ENCODE peak calls at places on chromosomes 12 and 14, in seven cellular contexts. D is fibroblast of mammary gland, N is A549, V is heart left ventricle, B is choroid plexus epithelial cell, P is aorta, T is colonic mucosa. L is an unnamed sample.

GRCh38 chr12:51371295-51371953 is 19.8 kb downstream of the GALNT6 start:
- DNase-seq in N (peak), D (peak), V (peak), P (peak), B (peak), T (no peak), L (peak)

GRCh38 chr12:1911598-1912575 is 6.6 kb downstream of the CACNA2D4 start:
- DNase-seq in B (no peak), P (no peak), D (no peak), V (no peak), N (no peak), T (peak), L (peak)

GRCh38 chr14:23117371-23118020 is 1.6 kb downstream of the CEBPE start:
- DNase-seq in B (no peak), D (no peak), V (no peak), T (no peak), N (no peak), P (no peak), L (no peak)

GRCh38 chr14:39182770-39183684 is 8.0 kb downstream of the PNN start:
- DNase-seq in N (no peak), D (no peak), V (no peak), T (no peak), P (no peak), B (no peak), L (no peak)

GRCh38 chr12:64390275-64390851 is at the start of gene C12orf56:
- DNase-seq in V (no peak), B (peak), D (peak), T (peak), N (peak), P (no peak), L (no peak)

GRCh38 chr14:77889971-77890442 is 90.1 kb downstream of the ADCK1 start:
- DNase-seq in P (no peak), D (peak), V (no peak), N (no peak), T (no peak), B (peak), L (no peak)

GRCh38 chr14:32932921-32933622 is 5.6 kb upstream of the NPAS3 start:
- DNase-seq in T (no peak), P (peak), V (no peak), D (no peak), N (no peak), B (no peak), L (no peak)

GRCh38 chr14:76924363-76925151 is 98.3 kb downstream of the LRRC74A start:
- DNase-seq in B (peak), N (no peak), D (no peak), V (no peak), P (no peak), T (no peak), L (no peak)

GRCh38 chr12:39986674-39987073 is 119.2 kb downstream of the SLC2A13 start:
- DNase-seq in N (no peak), T (no peak), V (no peak), B (no peak), P (no peak), D (no peak), L (no peak)

GRCh38 chr12:80053048-80053790 is 46.1 kb upstream of the OTOGL start:
- DNase-seq in T (peak), P (peak), B (peak), N (no peak), V (peak), D (peak), L (peak)

GRCh38 chr14:88168498-88169165 is 154.4 kb downstream of the KCNK10 start:
- DNase-seq in P (no peak), T (peak), V (no peak), B (peak), D (peak), N (peak), L (peak)

GRCh38 chr12:56565510-56566101 is 44.0 kb downstream of the RBMS2 start:
- DNase-seq in N (peak), D (peak), B (peak), V (peak), P (peak), T (peak), L (peak)

GRCh38 chr14:25001096-25001982 is 48.6 kb downstream of the STXBP6 start:
- DNase-seq in N (no peak), V (no peak), P (no peak), T (no peak), D (peak), B (no peak), L (no peak)

GRCh38 chr12:62722971-62723680 is 211.8 kb downstream of the PPM1H start:
- DNase-seq in N (no peak), D (peak), P (no peak), B (no peak), T (no peak), V (no peak), L (no peak)

GRCh38 chr14:76981670-76982069 is 46.8 kb downstream of the IRF2BPL start:
- DNase-seq in B (no peak), V (no peak), D (no peak), T (no peak), P (no peak), N (no peak), L (no peak)

GRCh38 chr12:18549598-18549997 is 188.2 kb downstream of the PLCZ1 start:
- DNase-seq in P (no peak), B (no peak), V (no peak), N (no peak), T (no peak), D (no peak), L (no peak)

GRCh38 chr12:93689076-93689834 is 12.1 kb downstream of the CRADD start:
- DNase-seq in B (no peak), T (peak), V (no peak), D (no peak), N (no peak), P (no peak), L (no peak)

GRCh38 chr12:85617307-85618091 is 218.7 kb downstream of the RASSF9 start:
- DNase-seq in P (no peak), T (no peak), D (no peak), B (no peak), V (no peak), N (no peak), L (no peak)
- H3K4me3 ChIP-seq in P (no peak), T (no peak), D (no peak), B (no peak), V (no peak), N (no peak), L (no peak)

GRCh38 chr12:108484845-108485244 is 30.2 kb upstream of the FICD start:
- DNase-seq in T (no peak), P (no peak), V (no peak), B (no peak), D (no peak), N (no peak), L (no peak)

GRCh38 chr12:108483213-108483920 is 31.7 kb upstream of the FICD start:
- DNase-seq in B (peak), T (no peak), D (no peak), N (no peak), P (no peak), V (no peak), L (no peak)

GRCh38 chr12:108479364-108480070 is 35.6 kb upstream of the FICD start:
- DNase-seq in D (no peak), N (no peak), P (no peak), V (no peak), B (no peak), T (no peak), L (no peak)

GRCh38 chr12:108484431-108484830 is 30.6 kb upstream of the FICD start:
- DNase-seq in B (peak), D (peak), N (no peak), P (no peak), T (no peak), V (no peak), L (no peak)

DNA sequence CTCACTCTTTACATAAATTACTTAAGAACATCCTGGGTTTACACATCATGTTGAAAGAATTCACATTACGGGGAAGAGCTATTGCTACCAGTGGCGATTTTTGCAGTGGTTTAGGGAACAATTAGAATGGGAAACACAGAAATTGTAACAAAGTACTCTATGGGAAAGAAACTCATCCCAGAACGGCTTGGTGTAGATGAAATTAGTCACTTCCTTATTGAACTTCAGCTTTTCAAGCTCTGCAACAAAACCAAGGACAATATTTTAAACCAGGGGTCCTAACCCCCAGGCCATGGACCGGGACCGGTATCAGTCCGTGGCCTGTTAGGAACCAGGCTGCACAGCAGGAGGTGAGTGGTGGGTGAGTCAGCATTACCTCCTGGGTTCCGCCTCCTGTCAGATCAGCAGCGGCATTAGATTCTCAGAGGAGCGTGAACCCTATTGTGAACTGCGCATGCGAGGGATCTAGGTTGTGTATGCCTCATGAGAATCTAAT is 32.3 kb upstream of the FICD start:
- DNase-seq in B (peak), P (no peak), N (no peak), D (peak), T (no peak), V (no peak), L (no peak)
- H3K4me3 ChIP-seq in B (no peak), P (no peak), N (no peak), D (no peak), T (no peak), V (no peak), L (no peak)

GRCh38 chr14:34086358-34086757 is 135.5 kb upstream of the EGLN3 start:
- DNase-seq in B (no peak), N (no peak), D (no peak), V (no peak), P (no peak), T (no peak), L (no peak)

GRCh38 chr14:34090451-34090850 is 139.6 kb upstream of the EGLN3 start:
- DNase-seq in N (no peak), D (no peak), V (no peak), P (no peak), B (no peak), T (no peak), L (no peak)

GRCh38 chr14:34088918-34089317 is 138.0 kb upstream of the EGLN3 start:
- DNase-seq in N (no peak), P (no peak), D (no peak), V (no peak), T (no peak), B (no peak), L (no peak)

GRCh38 chr14:34085695-34086094 is 134.8 kb upstream of the EGLN3 start:
- DNase-seq in P (no peak), V (no peak), B (no peak), N (no peak), T (no peak), D (no peak), L (no peak)

GRCh38 chr14:34087556-34087955 is 136.7 kb upstream of the EGLN3 start:
- DNase-seq in T (no peak), D (no peak), V (no peak), B (no peak), N (no peak), P (no peak), L (no peak)
- H3K4me3 ChIP-seq in T (no peak), D (no peak), V (no peak), B (no peak), N (no peak), P (no peak), L (no peak)

GRCh38 chr14:20684662-20685456 is 499 bp downstream of the RNASE4 start:
- DNase-seq in D (peak), V (no peak), N (peak), T (peak), B (peak), P (peak), L (no peak)

GRCh38 chr14:20683896-20684661 is at the start of gene RNASE4:
- DNase-seq in T (peak), V (peak), P (peak), B (peak), D (peak), N (peak), L (peak)

GRCh38 chr14:20687362-20688166 is 1.0 kb upstream of the ANG start:
- DNase-seq in B (no peak), D (no peak), N (no peak), T (peak), P (no peak), V (no peak), L (no peak)

GRCh38 chr14:20688167-20688839 is at the start of gene ANG:
- DNase-seq in N (no peak), T (no peak), V (no peak), D (no peak), B (no peak), P (no peak), L (no peak)

GRCh38 chr14:20686386-20687143 is 2.0 kb upstream of the ANG start:
- DNase-seq in P (no peak), B (no peak), V (no peak), T (peak), N (no peak), D (no peak), L (no peak)
- H3K4me3 ChIP-seq in P (no peak), B (no peak), V (no peak), T (no peak), N (peak), D (no peak), L (peak)

GRCh38 chr12:110093631-110094311 is 30.4 kb upstream of the IFT81 start:
- DNase-seq in D (no peak), B (no peak), V (no peak), N (no peak), P (no peak), T (no peak), L (no peak)
- H3K4me3 ChIP-seq in D (no peak), B (no peak), V (no peak), N (no peak), P (no peak), T (no peak), L (no peak)

DNA sequence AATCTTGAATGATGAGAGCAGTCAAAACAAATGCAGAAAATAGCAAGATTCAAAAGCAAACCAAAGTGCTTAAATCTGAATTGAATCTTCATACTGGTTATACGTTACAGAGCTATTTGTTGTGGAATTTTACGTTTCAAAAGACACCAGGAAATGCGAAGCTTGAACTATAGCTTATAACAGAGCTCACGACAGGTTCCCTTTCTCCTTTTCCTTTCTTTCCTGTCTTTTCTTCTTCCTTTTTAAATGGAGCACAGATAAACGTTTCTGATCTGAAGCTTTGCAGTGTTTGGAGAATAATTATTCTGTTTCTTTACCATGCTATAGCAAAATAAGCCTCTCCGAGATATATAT is 492.6 kb upstream of the GARIN6 start:
- DNase-seq in V (no peak), T (no peak), P (no peak), B (no peak), N (no peak), D (no peak), L (no peak)
- H3K4me3 ChIP-seq in V (peak), T (no peak), P (no peak), B (no peak), N (no peak), D (no peak), L (peak)

DNA sequence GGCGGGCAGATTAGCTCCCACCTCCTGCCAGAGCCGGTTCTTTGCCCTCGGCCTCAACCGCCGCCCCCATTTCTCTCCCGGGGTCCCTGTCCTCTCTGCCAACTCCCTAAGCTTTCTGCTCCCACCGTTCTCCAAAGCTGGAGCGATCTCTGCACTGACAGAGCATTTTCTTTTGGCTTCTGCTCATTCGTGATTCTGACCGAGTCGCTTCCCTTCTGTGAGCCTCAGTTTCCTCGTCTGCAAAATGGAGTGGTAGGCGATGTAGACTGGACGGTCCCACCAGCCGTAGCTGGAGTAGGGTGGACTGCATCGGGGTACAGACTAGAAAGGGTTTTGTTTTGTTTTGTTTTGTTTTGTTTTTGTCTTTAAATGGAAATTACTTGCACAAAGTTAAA is 2.4 kb downstream of the VSX2 start:
- DNase-seq in N (no peak), B (no peak), V (no peak), P (no peak), T (no peak), D (no peak), L (no peak)
- H3K4me3 ChIP-seq in N (peak), B (no peak), V (no peak), P (no peak), T (no peak), D (no peak), L (peak)

GRCh38 chr14:63881926-63882325 is 29.1 kb downstream of the SYNE2 start:
- DNase-seq in N (no peak), V (no peak), B (no peak), D (no peak), T (no peak), P (no peak), L (no peak)

GRCh38 chr14:63891148-63891964 is 38.6 kb downstream of the SYNE2 start:
- DNase-seq in N (no peak), P (no peak), T (no peak), V (no peak), D (no peak), B (peak), L (no peak)

GRCh38 chr14:63893701-63894458 is 41.1 kb downstream of the SYNE2 start:
- DNase-seq in T (no peak), N (no peak), D (peak), B (peak), P (peak), V (peak), L (peak)

GRCh38 chr14:63890553-63890952 is 37.7 kb downstream of the SYNE2 start:
- DNase-seq in T (no peak), D (no peak), V (no peak), P (no peak), N (no peak), B (no peak), L (no peak)

DNA sequence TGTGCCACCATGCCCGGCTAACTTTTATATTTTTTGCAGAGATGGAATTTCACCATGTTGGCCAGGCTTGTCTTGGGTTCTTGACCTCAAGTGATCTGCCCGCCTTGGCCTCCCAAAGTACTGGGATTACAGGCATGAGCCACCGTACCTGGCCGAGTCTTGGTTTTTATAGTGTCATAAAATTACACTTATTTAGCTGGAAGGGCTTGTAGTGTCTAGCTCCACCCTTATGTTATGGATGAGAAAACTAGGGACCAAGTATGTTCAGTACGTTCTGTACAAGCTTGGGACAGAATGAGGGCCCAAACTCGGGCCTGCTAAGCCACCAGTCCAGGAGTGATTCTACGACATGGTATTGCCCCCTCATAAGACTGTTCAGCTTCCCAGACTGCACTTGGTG is 35.1 kb downstream of the SYNE2 start:
- DNase-seq in P (no peak), V (no peak), D (no peak), T (no peak), B (no peak), N (no peak), L (no peak)
- H3K4me3 ChIP-seq in P (no peak), V (no peak), D (no peak), T (no peak), B (no peak), N (no peak), L (no peak)